ENCODE peak calls at places on chromosomes 6 and 20, in six cellular contexts. O, T, Z, E, Q and V are unnamed samples.

GRCh38 chr6:35240838-35241801 is 18.4 kb upstream of the ZNF76 start:
- DNase-seq in T (peak; percentile 85), Q (peak; percentile 87), E (peak; percentile 86), O (no peak), Z (peak; percentile 89), V (peak; percentile 73)

GRCh38 chr6:87436435-87436834 is 28.7 kb downstream of the CFAP206 start:
- DNase-seq in Z (no peak), E (no peak), Q (peak; percentile 84), O (no peak), T (peak; percentile 77), V (no peak)

GRCh38 chr20:36399147-36399968 is 93.2 kb downstream of the DLGAP4 start:
- DNase-seq in Q (peak; percentile 57), O (peak; percentile 39), Z (no peak), T (peak; percentile 95), E (peak; percentile 86), V (no peak)

GRCh38 chr6:116465246-116465645 is 4.1 kb downstream of the CALHM6 start:
- DNase-seq in Z (no peak), E (no peak), T (no peak), O (no peak), Q (no peak), V (no peak)

GRCh38 chr6:165060636-165061190 is 248.7 kb downstream of the C6orf118 start:
- DNase-seq in O (no peak), E (no peak), Z (no peak), Q (no peak), T (no peak), V (no peak)

GRCh38 chr6:161561938-161562337 is 288.1 kb upstream of the AGPAT4 start:
- DNase-seq in T (no peak), O (no peak), Q (no peak), E (no peak), Z (no peak), V (no peak)

GRCh38 chr20:8421981-8422380 is 289.9 kb downstream of the PLCB1 start:
- DNase-seq in E (no peak), Q (no peak), T (no peak), O (no peak), Z (no peak), V (no peak)

GRCh38 chr20:32159766-32160221 is 47.7 kb downstream of the PLAGL2 start:
- DNase-seq in Q (no peak), E (no peak), T (no peak), O (no peak), Z (peak; percentile 49), V (no peak)

GRCh38 chr6:54981647-54982046 is 135.1 kb downstream of the FAM83B start:
- DNase-seq in T (no peak), Q (no peak), E (no peak), Z (no peak), O (no peak), V (no peak)

GRCh38 chr20:59802018-59802417 is 131.4 kb downstream of the SYCP2 start:
- DNase-seq in E (no peak), O (no peak), Z (no peak), Q (no peak), T (no peak), V (no peak)
- H3K27ac ChIP-seq in E (no peak overlapping the region), O (no peak overlapping the region), Z (no peak overlapping the region), Q (no peak overlapping the region), T (no peak overlapping the region), V (no peak overlapping the region)

GRCh38 chr6:139395371-139395770 is 20.9 kb upstream of the CITED2 start:
- DNase-seq in Z (no peak), E (no peak), Q (no peak), O (no peak), T (no peak), V (no peak)
- H3K27ac ChIP-seq in Z (no peak overlapping the region), E (no peak overlapping the region), Q (no peak overlapping the region), O (no peak overlapping the region), T (no peak overlapping the region), V (no peak overlapping the region)

GRCh38 chr6:44664716-44665115 is 277.2 kb downstream of the CDC5L start:
- DNase-seq in E (peak; percentile 54), Q (no peak), O (no peak), Z (no peak), T (peak; percentile 22), V (no peak)
- H3K27ac ChIP-seq in E (peak overlapping the region; percentile 15), Q (no peak overlapping the region), O (no peak overlapping the region), Z (no peak overlapping the region), T (no peak overlapping the region), V (no peak overlapping the region)

GRCh38 chr6:158572653-158573541 is 13.0 kb downstream of the TMEM181 start:
- DNase-seq in Z (no peak), T (no peak), Q (no peak), E (no peak), O (no peak), V (peak; percentile 44)
- H3K27ac ChIP-seq in Z (no peak overlapping the region), T (no peak overlapping the region), Q (peak overlapping the region; percentile 96), E (no peak overlapping the region), O (no peak overlapping the region), V (peak overlapping the region; percentile 28)

GRCh38 chr6:150363733-150364132 is 5.1 kb upstream of the IYD start:
- DNase-seq in E (no peak), Z (no peak), Q (no peak), O (no peak), T (no peak), V (no peak)

GRCh38 chr6:150370112-150370511 is 1.3 kb downstream of the IYD start:
- DNase-seq in Q (no peak), E (no peak), O (no peak), Z (no peak), T (no peak), V (no peak)

GRCh38 chr6:150368762-150369161 is at the start of gene IYD:
- DNase-seq in T (no peak), E (no peak), Z (no peak), Q (peak; percentile 81), O (no peak), V (no peak)

GRCh38 chr6:150369408-150369807 is 596 bp downstream of the IYD start:
- DNase-seq in E (no peak), O (no peak), Z (no peak), T (no peak), Q (no peak), V (no peak)

DNA sequence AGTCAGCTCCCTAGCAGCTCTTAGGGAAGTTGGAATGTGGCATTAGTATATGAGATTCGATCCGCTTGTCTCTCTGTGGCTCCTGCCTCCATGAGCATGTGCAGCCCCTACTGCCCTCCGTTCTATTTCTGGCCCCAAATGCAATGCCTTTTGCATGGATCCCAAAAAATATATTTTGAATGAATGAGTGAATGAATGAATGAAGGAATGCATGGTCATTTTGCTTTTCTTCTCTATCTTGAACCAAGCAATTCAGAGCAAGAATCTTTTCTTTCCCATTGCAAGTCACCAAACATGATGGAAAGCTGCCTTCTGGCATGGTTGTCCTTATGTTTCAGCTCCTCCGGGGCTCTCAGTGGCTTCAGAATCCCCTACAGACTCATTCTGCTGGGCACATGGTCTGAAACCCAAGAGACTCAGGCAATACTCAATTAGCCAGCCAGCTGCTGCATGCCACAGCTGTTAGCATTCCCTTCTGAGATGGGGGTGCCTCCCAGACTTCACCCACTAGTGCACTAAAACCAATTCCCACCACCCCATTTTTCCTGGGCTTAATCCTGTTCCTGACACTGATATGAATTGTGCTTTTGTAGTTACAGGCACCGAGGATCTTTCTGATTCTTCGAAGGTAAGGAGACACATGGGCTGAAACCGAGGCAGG is 2.6 kb upstream of the IYD start:
- DNase-seq in E (no peak), T (no peak), O (no peak), Z (no peak), Q (no peak), V (no peak)
- H3K27ac ChIP-seq in E (no peak overlapping the region), T (no peak overlapping the region), O (no peak overlapping the region), Z (no peak overlapping the region), Q (no peak overlapping the region), V (no peak overlapping the region)

GRCh38 chr6:6683964-6684363 is 95.4 kb downstream of the LY86 start:
- DNase-seq in Q (peak; percentile 64), Z (no peak), E (no peak), O (no peak), T (no peak), V (no peak)
- H3K27ac ChIP-seq in Q (peak overlapping the region; percentile 50), Z (no peak overlapping the region), E (no peak overlapping the region), O (no peak overlapping the region), T (no peak overlapping the region), V (peak overlapping the region; percentile 77)

DNA sequence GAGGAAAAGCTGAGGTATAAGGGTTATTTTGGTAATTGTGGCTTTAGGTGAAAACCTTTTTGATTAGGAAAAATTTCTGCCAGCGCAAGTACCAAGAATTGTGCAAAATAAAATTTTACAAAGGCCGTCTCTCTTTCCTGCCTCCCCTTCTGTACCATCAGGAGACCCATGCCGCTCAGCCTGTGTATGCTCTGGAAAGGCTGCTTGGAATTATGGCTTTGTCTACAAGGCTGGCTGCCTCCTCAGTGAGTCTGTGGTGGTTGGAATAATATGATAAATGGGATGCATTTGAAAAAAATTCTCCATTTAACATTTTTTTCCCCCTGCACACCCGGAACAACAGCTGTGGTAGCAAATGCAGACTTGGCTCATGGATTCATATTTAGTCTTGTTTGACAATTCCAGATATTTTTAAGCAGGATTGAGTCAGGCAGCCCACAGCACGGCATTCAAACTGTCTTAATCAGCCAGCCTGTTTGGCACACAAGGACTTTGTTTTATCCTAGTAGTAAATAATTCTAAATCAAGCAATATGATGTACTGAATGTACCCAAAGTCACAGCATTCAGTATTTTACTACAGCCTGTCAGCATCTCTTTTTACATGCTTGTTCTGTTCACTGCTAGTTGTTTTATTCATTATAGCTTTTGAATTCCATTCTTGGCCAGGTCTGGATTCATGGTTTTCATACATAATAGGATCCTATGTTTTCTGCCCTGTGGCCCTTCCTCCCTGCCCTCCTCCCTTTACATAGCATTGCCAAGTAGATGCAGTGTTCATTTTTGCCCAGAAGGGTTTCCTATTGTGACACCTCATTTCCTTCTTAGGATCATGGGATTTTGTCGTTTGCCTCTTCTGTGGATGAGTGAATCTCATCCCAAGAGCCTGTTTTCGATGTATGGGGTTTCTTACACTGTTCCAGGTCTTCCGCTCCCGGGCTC is 68.0 kb downstream of the LRRC1 start:
- DNase-seq in Z (no peak), E (no peak), O (no peak), Q (no peak), T (no peak), V (no peak)
- H3K27ac ChIP-seq in Z (peak overlapping the region; percentile 60), E (no peak overlapping the region), O (no peak overlapping the region), Q (peak overlapping the region; percentile 5), T (no peak overlapping the region), V (no peak overlapping the region)

DNA sequence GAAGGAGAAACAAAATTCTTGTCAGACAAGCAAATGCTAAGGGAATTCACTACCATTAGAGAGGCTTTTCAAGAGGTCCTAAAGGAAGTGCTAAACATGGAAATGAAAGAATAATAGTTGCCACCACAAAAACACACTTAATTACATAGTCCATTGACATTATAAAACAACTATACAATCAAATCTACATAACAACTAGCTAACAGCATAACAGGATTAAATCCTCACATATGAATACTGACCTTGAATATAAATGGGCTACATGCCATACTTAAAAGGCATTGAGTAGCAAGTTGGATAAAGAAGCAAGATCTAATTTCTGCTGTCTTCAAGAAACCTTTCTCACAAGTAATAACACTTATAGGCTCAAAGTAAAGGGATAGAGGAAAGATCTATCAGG is 811.5 kb upstream of the CITED2 start:
- DNase-seq in O (no peak), Z (no peak), Q (no peak), E (no peak), T (no peak), V (no peak)
- H3K27ac ChIP-seq in O (no peak overlapping the region), Z (no peak overlapping the region), Q (no peak overlapping the region), E (no peak overlapping the region), T (no peak overlapping the region), V (no peak overlapping the region)